ENCODE peak calls at places on chromosomes 7 and 10, in nine cellular contexts. I, O, T, Z, G, A, S, D and Q are unnamed samples.

GRCh38 chr7:156185076-156185475 is 372.8 kb upstream of the SHH start:
- DNase-seq in I (no peak), O (no peak), T (no peak), Z (no peak), G (no peak), A (no peak), S (no peak), D (no peak), Q (no peak)

GRCh38 chr10:107433605-107434004 is 269.1 kb upstream of the SORCS1 start:
- DNase-seq in I (no peak), O (no peak), T (no peak), Z (no peak), G (no peak), A (no peak), S (no peak), D (no peak), Q (no peak)

GRCh38 chr10:105742184-105742583 is 1101.1 kb downstream of the SORCS3 start:
- DNase-seq in I (no peak), O (no peak), T (peak), Z (peak), G (peak), A (no peak), S (no peak), D (peak), Q (no peak)

GRCh38 chr7:108581655-108582491 is 12.2 kb downstream of the DNAJB9 start:
- DNase-seq in I (no peak), O (no peak), T (no peak), Z (no peak), G (no peak), A (no peak), S (peak), D (no peak), Q (no peak)

GRCh38 chr7:68288099-68288498 is 1291.5 kb downstream of the TYW1 start:
- DNase-seq in I (no peak), O (no peak), T (no peak), Z (no peak), G (no peak), A (no peak), S (no peak), D (no peak), Q (no peak)

GRCh38 chr10:43606323-43607198 is at the start of gene ZNF485:
- DNase-seq in I (peak), O (peak), T (peak), Z (peak), G (peak), A (peak), S (peak), D (peak), Q (peak)

GRCh38 chr10:6141296-6142151 is 52.7 kb downstream of the RBM17 start:
- DNase-seq in I (peak), O (no peak), T (no peak), Z (no peak), G (no peak), A (peak), S (peak), D (no peak), Q (no peak)

GRCh38 chr7:115634633-115635032 is 395.9 kb downstream of the TFEC start:
- DNase-seq in I (peak), O (no peak), T (no peak), Z (no peak), G (no peak), A (no peak), S (no peak), D (no peak), Q (no peak)

GRCh38 chr7:22150221-22150620 is 204.5 kb upstream of the CDCA7L start:
- DNase-seq in I (no peak), O (no peak), T (no peak), Z (no peak), G (no peak), A (no peak), S (no peak), D (no peak), Q (no peak)

GRCh38 chr7:107958764-107959526 is 44.0 kb downstream of the LAMB1 start:
- DNase-seq in I (no peak), O (peak), T (no peak), Z (no peak), G (peak), A (no peak), S (no peak), D (no peak), Q (no peak)

GRCh38 chr7:73387221-73387828 is 46.3 kb upstream of the FZD9 start:
- DNase-seq in I (no peak), O (no peak), T (no peak), Z (no peak), G (no peak), A (no peak), S (no peak), D (no peak), Q (no peak)

GRCh38 chr10:47264797-47265281 is 35.2 kb upstream of the GDF10 start:
- DNase-seq in I (no peak), O (no peak), T (no peak), Z (no peak), G (peak), A (no peak), S (no peak), D (no peak), Q (peak)

GRCh38 chr10:116451956-116452720 is 24.5 kb downstream of the PNLIPRP3 start:
- DNase-seq in I (no peak), O (no peak), T (no peak), Z (no peak), G (no peak), A (no peak), S (no peak), D (no peak), Q (no peak)

GRCh38 chr10:132544744-132545658 is 7.4 kb downstream of the INPP5A start:
- DNase-seq in I (no peak), O (peak), T (no peak), Z (peak), G (peak), A (peak), S (no peak), D (no peak), Q (no peak)

GRCh38 chr10:19937989-19938388 is 121.8 kb downstream of the PLXDC2 start:
- DNase-seq in I (no peak), O (no peak), T (no peak), Z (no peak), G (no peak), A (no peak), S (no peak), D (no peak), Q (no peak)

GRCh38 chr10:86211691-86212390 is 154.8 kb downstream of the GRID1 start:
- DNase-seq in I (no peak), O (no peak), T (no peak), Z (no peak), G (no peak), A (peak), S (no peak), D (no peak), Q (no peak)

GRCh38 chr10:83685458-83685857 is 453.9 kb upstream of the GHITM start:
- DNase-seq in I (no peak), O (no peak), T (no peak), Z (no peak), G (no peak), A (no peak), S (no peak), D (no peak), Q (no peak)

GRCh38 chr7:105153531-105153930 is 139.5 kb downstream of the KMT2E start:
- DNase-seq in I (no peak), O (no peak), T (no peak), Z (no peak), G (no peak), A (no peak), S (no peak), D (no peak), Q (no peak)

GRCh38 chr10:42640610-42641229 is 2.4 kb upstream of the ZNF33B start:
- DNase-seq in I (no peak), O (no peak), T (no peak), Z (no peak), G (no peak), A (no peak), S (peak), D (peak), Q (no peak)

GRCh38 chr7:78779788-78780187 is 673.7 kb downstream of the MAGI2 start:
- DNase-seq in I (no peak), O (no peak), T (no peak), Z (no peak), G (no peak), A (no peak), S (no peak), D (no peak), Q (no peak)
- TF ChIP-seq CTCF in I (no peak), O (no peak), T (no peak), Z (no peak), G (no peak), A (peak), S (no peak), D (peak), Q (no peak)

GRCh38 chr10:22679608-22680007 is 34.8 kb downstream of the PIP4K2A start:
- DNase-seq in I (no peak), O (no peak), T (no peak), Z (no peak), G (no peak), A (no peak), S (no peak), D (no peak), Q (no peak)

GRCh38 chr10:22674215-22674930 is 40.0 kb downstream of the PIP4K2A start:
- DNase-seq in I (no peak), O (no peak), T (no peak), Z (no peak), G (no peak), A (no peak), S (no peak), D (no peak), Q (no peak)

GRCh38 chr10:22676435-22676834 is 37.9 kb downstream of the PIP4K2A start:
- DNase-seq in I (no peak), O (no peak), T (no peak), Z (no peak), G (no peak), A (no peak), S (no peak), D (no peak), Q (no peak)

GRCh38 chr10:22673785-22674184 is 40.6 kb downstream of the PIP4K2A start:
- DNase-seq in I (no peak), O (no peak), T (no peak), Z (no peak), G (no peak), A (no peak), S (no peak), D (no peak), Q (no peak)

GRCh38 chr10:22677333-22677732 is 37.0 kb downstream of the PIP4K2A start:
- DNase-seq in I (no peak), O (no peak), T (no peak), Z (no peak), G (no peak), A (no peak), S (no peak), D (no peak), Q (no peak)
- H3K27ac ChIP-seq in I (no peak), O (no peak), T (no peak), Z (no peak), G (no peak), A (no peak), S (no peak), D (no peak), Q (peak)

DNA sequence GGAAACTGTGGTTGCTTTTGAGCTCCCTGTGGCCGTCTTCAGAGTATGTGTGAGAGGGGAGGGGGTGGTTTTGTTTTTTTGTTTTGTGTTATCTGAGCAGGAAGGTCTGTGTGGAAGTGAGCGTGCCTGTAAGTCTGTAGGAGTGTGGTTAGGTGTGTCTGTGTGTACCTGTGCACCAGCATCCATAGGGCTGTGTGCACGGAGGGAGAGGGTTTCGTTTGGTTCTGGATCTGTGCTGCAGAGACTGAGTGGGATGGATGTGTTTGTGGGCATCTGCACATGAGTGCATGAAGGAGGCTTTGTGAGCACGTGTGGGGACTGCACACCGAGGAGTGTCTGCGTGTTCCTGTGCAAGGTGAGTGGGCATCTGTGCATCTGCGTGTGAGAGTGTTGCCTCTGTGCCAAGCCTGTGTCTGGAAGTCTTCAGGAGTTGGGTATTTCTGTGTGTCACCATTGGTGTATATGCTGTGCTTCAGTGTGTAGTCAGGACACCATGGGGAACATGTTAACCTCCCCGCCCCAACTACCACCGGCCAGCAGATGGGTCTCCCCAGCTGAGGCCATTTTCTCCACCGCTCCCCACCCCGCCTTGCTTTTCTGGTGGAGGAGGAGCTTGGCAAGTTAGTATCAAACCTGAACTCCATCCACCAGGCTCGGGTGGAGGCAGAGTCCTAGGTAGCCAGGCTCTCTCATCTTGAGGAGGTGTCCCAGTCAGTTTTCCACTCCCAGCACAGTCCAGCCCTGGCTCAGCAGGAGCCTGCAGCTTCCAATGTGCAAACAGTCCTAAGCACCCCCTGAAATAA is 7.1 kb upstream of the TLX1 start:
- DNase-seq in I (no peak), O (no peak), T (no peak), Z (no peak), G (no peak), A (peak), S (no peak), D (no peak), Q (no peak)
- H3K4me3 ChIP-seq in I (no peak), O (no peak), T (peak), Z (peak), G (no peak), A (peak), S (no peak), D (no peak), Q (peak)

GRCh38 chr10:18313146-18313542 is 172.9 kb downstream of the CACNB2 start:
- DNase-seq in I (no peak), O (no peak), T (no peak), Z (no peak), G (no peak), A (no peak), S (no peak), D (no peak), Q (no peak)

GRCh38 chr10:18313626-18314025 is 173.4 kb downstream of the CACNB2 start:
- DNase-seq in I (no peak), O (no peak), T (no peak), Z (no peak), G (no peak), A (no peak), S (no peak), D (no peak), Q (no peak)

GRCh38 chr10:18310761-18311160 is 170.5 kb downstream of the CACNB2 start:
- DNase-seq in I (no peak), O (no peak), T (no peak), Z (no peak), G (no peak), A (no peak), S (no peak), D (no peak), Q (no peak)

GRCh38 chr10:18308600-18308999 is 168.4 kb downstream of the CACNB2 start:
- DNase-seq in I (no peak), O (no peak), T (no peak), Z (peak), G (no peak), A (no peak), S (no peak), D (no peak), Q (no peak)

DNA sequence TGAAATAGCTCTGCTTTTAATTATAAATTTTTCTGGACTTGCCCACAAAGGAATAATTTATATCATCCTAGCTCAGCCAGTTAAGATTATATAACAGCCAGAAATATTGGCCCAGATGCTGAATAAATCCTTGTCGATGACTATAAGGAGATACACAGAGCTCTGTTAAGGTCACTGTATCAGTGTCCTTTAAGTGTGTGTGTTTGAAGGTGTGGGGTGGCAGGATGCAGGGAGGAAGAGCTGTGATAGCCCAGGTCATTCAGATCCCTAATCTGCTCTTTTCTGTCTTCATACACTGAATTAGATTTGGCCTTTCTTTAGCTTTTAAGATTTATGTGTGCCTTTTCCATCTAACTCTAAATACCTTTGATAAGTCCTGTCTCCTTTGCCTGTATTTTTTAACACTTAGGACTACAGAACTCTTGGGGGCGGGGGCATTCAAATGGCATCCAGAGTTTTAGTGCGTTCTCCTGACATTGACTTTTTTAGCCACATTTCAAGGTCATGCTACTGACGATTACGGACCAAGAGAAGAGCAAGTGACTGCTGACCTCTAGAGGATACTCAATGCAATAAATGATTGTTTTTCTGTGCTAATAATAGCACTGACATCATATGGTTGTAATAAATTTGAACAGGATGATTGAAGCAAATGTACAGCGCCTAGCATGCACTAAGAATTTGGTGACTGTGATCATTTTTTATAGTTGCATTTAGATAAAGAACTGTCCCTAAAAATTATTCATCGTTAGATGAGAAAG is 172.3 kb downstream of the CACNB2 start:
- DNase-seq in I (peak), O (no peak), T (no peak), Z (no peak), G (peak), A (no peak), S (no peak), D (no peak), Q (no peak)
- TF ChIP-seq CTCF in I (peak), O (peak), T (no peak), Z (peak), G (peak), A (no peak), S (peak), D (peak), Q (no peak)